ENCODE peak calls at places on chromosomes 1 and 21, in four cellular contexts. W is testis, N is AG10803, L is fibroblast of lung. U is an unnamed sample.

GRCh38 chr21:45950740-45951515 is 30.6 kb upstream of the COL6A1 start:
- DNase-seq in W (peak; percentile 62), N (peak; percentile 53), L (peak; percentile 64), U (peak; percentile 59)

GRCh38 chr1:158103860-158104522 is 76.7 kb upstream of the CD1D start:
- DNase-seq in W (no peak), N (no peak), L (no peak), U (no peak)

GRCh38 chr1:210232524-210233215 is at the start of gene SERTAD4:
- DNase-seq in W (no peak), N (peak; percentile 29), L (no peak), U (peak; percentile 23)

GRCh38 chr1:230794431-230794830 is 47.2 kb downstream of the CAPN9 start:
- DNase-seq in W (no peak), N (peak; percentile 31), L (no peak), U (peak; percentile 28)

GRCh38 chr1:160807738-160808137 is 11.8 kb downstream of the LY9 start:
- DNase-seq in W (no peak), N (no peak), L (no peak), U (no peak)

GRCh38 chr1:31739281-31739853 is 24.8 kb downstream of the ADGRB2 start:
- DNase-seq in W (no peak), N (no peak), L (no peak), U (no peak)

GRCh38 chr1:211621471-211622198 is 42.7 kb upstream of the SLC30A1 start:
- DNase-seq in W (no peak), N (no peak), L (no peak), U (peak; percentile 69)

GRCh38 chr21:41678016-41678935 is 88.6 kb downstream of the RIPK4 start:
- DNase-seq in W (no peak), N (no peak), L (no peak), U (no peak)

GRCh38 chr1:201528631-201529260 is 10.2 kb upstream of the NAV1 start:
- DNase-seq in W (no peak), N (peak; percentile 53), L (peak; percentile 80), U (peak; percentile 89)

GRCh38 chr1:117173006-117173405 is 37.7 kb downstream of the VTCN1 start:
- DNase-seq in W (no peak), N (no peak), L (no peak), U (no peak)

GRCh38 chr1:202796670-202797069 is 11.6 kb downstream of the KDM5B start:
- DNase-seq in W (no peak), N (no peak), L (no peak), U (no peak)

GRCh38 chr1:39061951-39062350 is 35.8 kb downstream of the NDUFS5 start:
- DNase-seq in W (no peak), N (peak; percentile 25), L (peak; percentile 62), U (peak; percentile 15)

GRCh38 chr1:5705751-5706150 is 286.5 kb downstream of the NPHP4 start:
- DNase-seq in W (no peak), N (no peak), L (no peak), U (no peak)

GRCh38 chr1:154431586-154432373 is 26.6 kb downstream of the IL6R start:
- DNase-seq in W (no peak), N (peak; percentile 97), L (peak; percentile 95), U (peak; percentile 98)

GRCh38 chr1:18256318-18257235 is 149.0 kb downstream of the IGSF21 start:
- DNase-seq in W (peak; percentile 69), N (peak; percentile 4), L (peak; percentile 2), U (peak; percentile 6)

GRCh38 chr1:29033829-29034466 is 89.8 kb downstream of the TMEM200B start:
- DNase-seq in W (no peak), N (peak; percentile 50), L (peak; percentile 72), U (peak; percentile 71)

GRCh38 chr1:90474158-90474557 is 242.9 kb downstream of the BARHL2 start:
- DNase-seq in W (no peak), N (no peak), L (no peak), U (no peak)

GRCh38 chr1:153194331-153195050 is 8.7 kb upstream of the LELP1 start:
- DNase-seq in W (no peak), N (no peak), L (no peak), U (no peak)

GRCh38 chr1:153195216-153195615 is 8.0 kb upstream of the LELP1 start:
- DNase-seq in W (no peak), N (no peak), L (no peak), U (no peak)

GRCh38 chr1:153192697-153193096 is 10.5 kb upstream of the LELP1 start:
- DNase-seq in W (peak; percentile 17), N (no peak), L (no peak), U (no peak)

DNA sequence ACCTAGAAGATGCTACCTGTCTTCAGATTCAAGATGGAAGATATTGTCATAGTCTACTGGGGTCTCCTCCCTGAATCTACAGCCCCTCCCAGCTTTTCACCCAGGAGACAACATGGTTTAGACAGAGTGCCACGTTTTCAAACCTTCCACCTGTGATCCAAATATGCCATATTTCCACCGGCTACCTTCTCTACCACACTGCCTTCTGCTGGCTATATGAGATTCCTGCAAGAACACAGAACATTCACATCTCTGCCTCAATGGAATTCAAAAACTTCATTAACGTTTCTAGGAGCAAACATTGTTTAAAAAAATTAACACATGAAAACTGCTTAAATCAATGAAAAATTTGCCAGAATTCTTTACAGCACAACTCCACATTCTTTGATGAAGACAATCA is 12.9 kb upstream of the LELP1 start:
- DNase-seq in W (no peak), N (no peak), L (no peak), U (no peak)
- TF ChIP-seq CTCF in W (peak; percentile 20), N (no peak), L (no peak), U (no peak)

DNA sequence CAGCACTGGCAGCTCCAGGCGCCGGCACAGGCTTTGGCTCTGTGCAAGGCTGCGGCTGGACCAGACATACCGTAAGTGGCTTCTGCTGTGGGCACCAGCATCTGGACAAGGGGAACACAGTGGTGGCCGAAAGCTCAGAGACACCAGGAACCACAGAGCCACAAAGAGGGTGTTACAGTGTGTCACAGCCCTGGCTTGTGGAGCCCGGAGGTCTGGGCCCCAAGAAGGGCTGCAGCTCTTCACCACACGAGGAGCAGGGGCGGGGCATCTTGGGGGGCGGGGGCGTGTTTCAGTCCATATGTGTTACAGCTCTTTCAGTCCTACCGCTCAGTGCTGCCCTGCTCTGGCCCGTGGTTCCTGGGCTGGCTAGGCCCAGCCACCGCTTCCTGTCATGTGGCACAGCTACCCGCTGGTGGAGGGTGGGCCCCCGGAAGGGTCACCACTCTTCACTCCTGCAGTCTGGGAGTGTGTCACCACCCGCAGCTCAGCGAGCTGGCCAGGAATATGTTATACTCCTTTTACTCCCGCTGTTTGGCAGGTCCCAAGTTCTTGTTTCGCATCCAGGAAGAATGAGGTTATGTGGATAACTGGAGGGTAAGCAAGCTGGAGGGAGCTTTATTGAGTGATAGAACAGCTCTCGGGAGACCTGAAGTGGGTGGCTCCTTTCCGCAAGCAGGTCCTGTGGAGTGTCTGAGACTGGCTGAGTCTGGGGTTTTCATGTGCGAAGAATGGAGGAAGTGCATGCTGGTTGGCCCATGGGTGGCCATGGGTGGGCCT is 3.3 kb upstream of the LSM10 start:
- DNase-seq in W (peak; percentile 60), N (peak; percentile 84), L (peak; percentile 66), U (peak; percentile 76)
- H3K4me3 ChIP-seq in W (no peak overlapping the region), N (peak overlapping the region; percentile 59), L (peak overlapping the region; percentile 44), U (peak overlapping the region; percentile 54)

DNA sequence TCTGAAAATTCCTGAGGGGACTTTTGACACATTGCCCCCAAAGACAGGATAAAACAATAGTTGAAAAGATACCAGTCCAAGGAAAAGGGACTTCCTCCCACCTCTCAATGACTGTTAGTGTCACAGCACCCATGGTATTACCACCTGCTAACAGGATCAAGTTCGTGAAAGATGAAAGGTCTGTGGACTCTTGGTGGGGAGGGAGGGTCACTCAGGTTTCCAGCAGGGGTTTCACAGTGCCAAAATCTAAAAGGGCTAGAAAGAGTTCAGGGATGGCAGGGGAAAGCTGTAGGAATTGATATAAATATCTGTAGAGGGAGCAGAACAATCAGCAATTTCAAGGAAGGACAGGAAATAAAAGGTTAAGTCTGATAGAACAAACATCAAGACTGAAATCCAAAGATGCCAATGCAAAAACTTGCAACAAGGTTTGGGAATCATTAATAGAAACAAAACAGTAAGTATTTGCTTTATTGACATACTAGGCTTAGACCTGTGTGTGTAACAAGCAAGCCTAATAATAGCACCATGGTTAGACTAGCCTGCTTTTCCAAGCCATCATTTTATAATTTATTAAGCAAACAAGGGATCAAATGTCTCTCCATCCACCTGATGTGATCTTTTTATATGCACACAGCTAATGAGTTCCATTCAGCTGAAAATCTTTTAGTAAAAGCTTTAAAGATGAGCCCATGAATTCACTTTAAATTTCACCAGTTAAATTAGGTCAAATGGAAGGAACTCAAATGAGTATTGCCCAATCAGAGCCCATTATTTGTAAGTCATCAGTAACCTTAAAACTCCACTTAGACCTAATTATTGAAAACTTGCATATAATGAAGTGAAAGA is 3.7 kb downstream of the MCL1 start:
- DNase-seq in W (no peak), N (peak; percentile 46), L (peak; percentile 61), U (peak; percentile 47)
- TF ChIP-seq CTCF in W (no peak), N (no peak), L (no peak), U (no peak)

GRCh38 chr1:16226495-16227179 is 10.3 kb downstream of the CPLANE2 start:
- DNase-seq in W (peak; percentile 73), N (no peak), L (no peak), U (no peak)
- H3K4me3 ChIP-seq in W (peak overlapping the region; percentile 29), N (no peak overlapping the region), L (peak overlapping the region; percentile 17), U (peak overlapping the region; percentile 31)

DNA sequence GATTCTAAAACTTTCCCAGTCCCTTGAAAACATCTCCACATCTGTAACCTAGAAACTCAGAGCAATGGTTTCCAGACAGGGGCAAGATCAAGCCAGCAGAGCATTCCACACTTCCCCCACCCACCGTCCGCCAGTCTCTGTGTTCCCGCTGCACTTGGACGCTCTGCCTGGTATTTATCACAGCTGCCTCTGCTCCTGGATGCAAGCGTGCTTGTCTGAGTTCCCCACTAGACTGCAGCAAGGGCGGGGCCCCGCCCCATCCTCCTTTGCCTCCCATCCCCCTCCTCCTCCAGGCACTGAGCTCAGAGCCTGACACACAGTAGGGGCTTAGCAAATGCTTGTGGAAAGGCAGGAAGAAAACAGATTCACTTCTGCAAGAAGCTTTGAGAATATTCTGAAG is 111.4 kb upstream of the ZC3H12A start:
- DNase-seq in W (peak; percentile 26), N (no peak), L (no peak), U (no peak)
- TF ChIP-seq CTCF in W (no peak), N (no peak), L (no peak), U (no peak)